ENCODE peak calls at places on chromosome 14, in eight cellular contexts. I is adrenal gland, R is ovary, M is HepG2, F is fibroblast of lung, J is psoas muscle, N is IMR-90, V is A549. P is an unnamed sample.

GRCh38 chr14:75454963-75455546 is 27.2 kb downstream of the JDP2 start:
- DNase-seq in I (peak; percentile 89), R (peak; percentile 74), M (peak; percentile 15), F (peak; percentile 55), J (peak; percentile 78), N (peak; percentile 76), V (peak; percentile 31), P (no peak)

GRCh38 chr14:74614508-74615495 is 2.8 kb upstream of the LTBP2 start:
- DNase-seq in I (no peak), R (no peak), M (no peak), F (peak; percentile 58), J (no peak), N (no peak), V (no peak), P (peak; percentile 31)

GRCh38 chr14:96748371-96748770 is 48.8 kb upstream of the VRK1 start:
- DNase-seq in I (peak; percentile 7), R (no peak), M (no peak), F (no peak), J (no peak), N (no peak), V (no peak), P (peak; percentile 48)

GRCh38 chr14:103879570-103880333 is 32.4 kb upstream of the PPP1R13B start:
- DNase-seq in I (peak; percentile 88), R (peak; percentile 78), M (peak; percentile 97), F (peak; percentile 41), J (peak; percentile 51), N (no peak), V (peak; percentile 75), P (no peak)

GRCh38 chr14:35406811-35407630 is 2.5 kb upstream of the NFKBIA start:
- DNase-seq in I (no peak), R (no peak), M (peak; percentile 87), F (peak; percentile 59), J (no peak), N (peak; percentile 74), V (peak; percentile 73), P (peak; percentile 84)

GRCh38 chr14:77980475-77981321 is 180.8 kb downstream of the ADCK1 start:
- DNase-seq in I (peak; percentile 66), R (peak; percentile 37), M (no peak), F (peak; percentile 13), J (peak; percentile 19), N (no peak), V (no peak), P (no peak)

GRCh38 chr14:31420013-31420318 is 384 bp downstream of the HEATR5A start:
- DNase-seq in I (peak; percentile 78), R (peak; percentile 76), M (peak; percentile 90), F (no peak), J (peak; percentile 65), N (no peak), V (peak; percentile 52), P (no peak)

GRCh38 chr14:80385340-80385739 is 174.0 kb upstream of the DIO2 start:
- DNase-seq in I (no peak), R (no peak), M (no peak), F (no peak), J (no peak), N (no peak), V (no peak), P (no peak)

GRCh38 chr14:58832010-58832409 is 194.2 kb downstream of the DACT1 start:
- DNase-seq in I (no peak), R (no peak), M (no peak), F (no peak), J (no peak), N (no peak), V (no peak), P (no peak)

GRCh38 chr14:94145902-94146527 is 16.6 kb upstream of the IFI27L2 start:
- DNase-seq in I (no peak), R (no peak), M (no peak), F (no peak), J (no peak), N (no peak), V (no peak), P (no peak)

GRCh38 chr14:21428930-21429329 is 27.0 kb downstream of the CHD8 start:
- DNase-seq in I (peak; percentile 79), R (no peak), M (no peak), F (no peak), J (peak; percentile 45), N (no peak), V (no peak), P (no peak)

GRCh38 chr14:103385994-103386491 is 828 bp downstream of the MARK3 start:
- DNase-seq in I (peak; percentile 67), R (peak; percentile 52), M (no peak), F (peak; percentile 25), J (peak; percentile 43), N (peak; percentile 31), V (no peak), P (peak; percentile 22)

GRCh38 chr14:59398841-59399240 is 66.3 kb downstream of the GPR135 start:
- DNase-seq in I (no peak), R (no peak), M (no peak), F (no peak), J (no peak), N (no peak), V (no peak), P (no peak)

GRCh38 chr14:54691525-54692260 is 124.8 kb downstream of the SAMD4A start:
- DNase-seq in I (peak; percentile 94), R (peak; percentile 80), M (peak; percentile 70), F (peak; percentile 58), J (peak; percentile 77), N (peak; percentile 69), V (peak; percentile 73), P (peak; percentile 74)

GRCh38 chr14:42490536-42490935 is 883.9 kb downstream of the LRFN5 start:
- DNase-seq in I (no peak), R (no peak), M (no peak), F (peak; percentile 57), J (no peak), N (peak; percentile 80), V (no peak), P (no peak)

GRCh38 chr14:65297744-65298143 is 114.8 kb upstream of the FUT8 start:
- DNase-seq in I (no peak), R (no peak), M (peak; percentile 90), F (no peak), J (no peak), N (no peak), V (peak; percentile 80), P (no peak)

GRCh38 chr14:32808574-32809098 is 130.0 kb upstream of the NPAS3 start:
- DNase-seq in I (no peak), R (no peak), M (no peak), F (peak; percentile 69), J (no peak), N (no peak), V (no peak), P (peak; percentile 55)

GRCh38 chr14:93962701-93963601 is 13.4 kb downstream of the ASB2 start:
- DNase-seq in I (peak; percentile 75), R (no peak), M (no peak), F (no peak), J (no peak), N (peak; percentile 74), V (no peak), P (no peak)

GRCh38 chr14:87231336-87232026 is 761.5 kb downstream of the GALC start:
- DNase-seq in I (no peak), R (no peak), M (no peak), F (peak; percentile 50), J (no peak), N (no peak), V (no peak), P (peak; percentile 24)

GRCh38 chr14:59254146-59254910 is 65.9 kb downstream of the DAAM1 start:
- DNase-seq in I (peak; percentile 96), R (peak; percentile 70), M (no peak), F (peak; percentile 96), J (peak; percentile 46), N (peak; percentile 95), V (peak; percentile 68), P (peak; percentile 34)

GRCh38 chr14:65186951-65187350 is 84.6 kb upstream of the MAX start:
- DNase-seq in I (no peak), R (no peak), M (no peak), F (no peak), J (no peak), N (no peak), V (no peak), P (no peak)

GRCh38 chr14:75459099-75459741 is 31.4 kb downstream of the JDP2 start:
- DNase-seq in I (peak; percentile 84), R (peak; percentile 62), M (no peak), F (no peak), J (no peak), N (no peak), V (peak; percentile 19), P (no peak)

GRCh38 chr14:64720190-64720589 is 16.0 kb downstream of the PLEKHG3 start:
- DNase-seq in I (no peak), R (no peak), M (peak; percentile 67), F (peak; percentile 94), J (no peak), N (peak; percentile 83), V (peak; percentile 92), P (no peak)

GRCh38 chr14:83559721-83560120 is 1970.2 kb upstream of the FLRT2 start:
- DNase-seq in I (no peak), R (no peak), M (no peak), F (peak; percentile 18), J (no peak), N (peak; percentile 83), V (no peak), P (no peak)

DNA sequence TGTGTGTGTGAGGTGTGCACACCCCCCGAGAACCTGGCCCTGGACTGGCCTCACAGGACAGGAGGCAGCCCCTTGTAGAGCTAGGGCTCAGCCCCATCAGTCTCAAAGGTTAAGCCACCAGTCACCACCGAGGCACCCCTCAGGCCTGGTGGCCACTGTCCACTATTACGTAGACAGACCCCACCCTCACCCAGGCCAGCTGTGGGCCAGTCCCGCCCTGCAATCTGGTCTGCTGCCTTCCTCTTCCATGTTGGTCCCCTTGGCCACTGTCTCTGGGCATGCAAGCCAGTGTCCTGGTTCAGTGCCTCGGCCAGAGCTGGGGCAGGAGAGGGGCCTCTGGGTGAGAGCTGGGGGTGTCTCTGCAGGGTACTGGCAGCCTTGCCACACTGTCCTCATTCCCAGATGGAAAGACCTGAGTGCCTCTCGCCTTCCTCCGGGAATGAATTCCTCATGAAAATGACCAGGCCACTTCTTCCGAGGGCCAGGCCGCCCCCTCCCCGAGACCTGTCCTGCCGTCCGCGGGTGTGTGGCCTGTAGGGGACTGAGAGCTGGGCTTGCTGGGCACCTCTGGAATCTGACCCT is 897 bp upstream of the TEX22 start:
- DNase-seq in I (no peak), R (no peak), M (no peak), F (no peak), J (peak; percentile 31), N (no peak), V (no peak), P (no peak)
- H3K27ac ChIP-seq in I (peak overlapping the region; percentile 88), R (no peak overlapping the region), M (peak overlapping the region; percentile 86), F (peak overlapping the region; percentile 76), J (peak overlapping the region; percentile 98), N (peak overlapping the region; percentile 97), V (peak overlapping the region; percentile 95), P (peak overlapping the region; percentile 91)

GRCh38 chr14:73344304-73344703 is 107.0 kb downstream of the PAPLN start:
- DNase-seq in I (no peak), R (no peak), M (no peak), F (no peak), J (no peak), N (peak; percentile 26), V (no peak), P (no peak)
- H3K4me1 ChIP-seq in I (no peaks in the 10 kb centered on the region), R (no peaks in the 10 kb centered on the region), M (no peaks in the 10 kb centered on the region), F (no peaks in the 10 kb centered on the region), J (no peaks in the 10 kb centered on the region), N (peaks cover 3% of the 10 kb centered on the region), V (no peaks in the 10 kb centered on the region), P (no peaks in the 10 kb centered on the region)

GRCh38 chr14:67151082-67151666 is 38.1 kb upstream of the GARIN2 start:
- DNase-seq in I (no peak), R (no peak), M (no peak), F (peak; percentile 8), J (no peak), N (no peak), V (no peak), P (no peak)
- TF ChIP-seq CTCF in I (no peak), R (no peak), M (no peak), F (peak; percentile 28), J (no peak), N (peak; percentile 23), V (no peak), P (peak; percentile 38)

GRCh38 chr14:69580009-69580577 is 5.4 kb upstream of the CCDC177 start:
- DNase-seq in I (peak; percentile 85), R (no peak), M (peak; percentile 95), F (peak; percentile 91), J (no peak), N (peak; percentile 96), V (peak; percentile 71), P (peak; percentile 74)
- H3K27ac ChIP-seq in I (peak overlapping the region; percentile 49), R (no peak overlapping the region), M (peak overlapping the region; percentile 47), F (no peak overlapping the region), J (no peak overlapping the region), N (no peak overlapping the region), V (no peak overlapping the region), P (no peak overlapping the region)